ENCODE peak calls at places on chromosomes 13 and 19, in four cellular contexts. S is effector memory CD4-positive, alpha-beta T cell; M is H9; N is ascending aorta. Z is an unnamed sample.

GRCh38 chr13:46726347-46726746 is 70.6 kb downstream of the ESD start:
- DNase-seq in S (no peak), M (no peak), N (no peak), Z (no peak)

GRCh38 chr13:114059946-114060860 is 72.2 kb downstream of the RASA3 start:
- DNase-seq in S (no peak), M (no peak), N (no peak), Z (no peak)

GRCh38 chr19:831407-832369 is 4.1 kb downstream of the AZU1 start:
- DNase-seq in S (no peak), M (no peak), N (no peak), Z (no peak)

GRCh38 chr19:50801107-50801506 is 10.9 kb downstream of the ACP4 start:
- DNase-seq in S (no peak), M (no peak), N (no peak), Z (no peak)

GRCh38 chr19:2270157-2270571 is 11.8 kb downstream of the PEAK3 start:
- DNase-seq in S (peak; percentile 45), M (no peak), N (no peak), Z (no peak)

GRCh38 chr13:98500963-98501421 is 75.9 kb downstream of the STK24 start:
- DNase-seq in S (no peak), M (no peak), N (no peak), Z (no peak)

GRCh38 chr19:49217382-49217781 is 59.8 kb downstream of the TRPM4 start:
- DNase-seq in S (no peak), M (no peak), N (no peak), Z (no peak)

GRCh38 chr19:39130337-39131254 is 5.0 kb downstream of the PAK4 start:
- DNase-seq in S (no peak), M (no peak), N (no peak), Z (no peak)

GRCh38 chr13:43036386-43037220 is 13.2 kb downstream of the DNAJC15 start:
- DNase-seq in S (no peak), M (peak; percentile 33), N (no peak), Z (no peak)

GRCh38 chr19:14972676-14973075 is 7.0 kb downstream of the SLC1A6 start:
- DNase-seq in S (no peak), M (no peak), N (no peak), Z (no peak)

GRCh38 chr13:91406619-91407018 is 8.2 kb downstream of the GPC5 start:
- DNase-seq in S (no peak), M (peak; percentile 79), N (no peak), Z (no peak)

GRCh38 chr19:52464798-52465470 is 11.6 kb downstream of the ZNF578 start:
- DNase-seq in S (no peak), M (peak; percentile 71), N (no peak), Z (no peak)

GRCh38 chr13:45215392-45216077 is 14.7 kb upstream of the KCTD4 start:
- DNase-seq in S (no peak), M (no peak), N (no peak), Z (no peak)

GRCh38 chr13:37407156-37407555 is 191.4 kb downstream of the POSTN start:
- DNase-seq in S (no peak), M (no peak), N (no peak), Z (no peak)

GRCh38 chr13:40640845-40641458 is 25.5 kb downstream of the FOXO1 start:
- DNase-seq in S (no peak), M (no peak), N (no peak), Z (no peak)

GRCh38 chr19:47280183-47280797 is 5.6 kb downstream of the INAFM1 start:
- DNase-seq in S (peak; percentile 25), M (peak; percentile 85), N (no peak), Z (no peak)

GRCh38 chr13:58343081-58343480 is 711.5 kb downstream of the PCDH17 start:
- DNase-seq in S (no peak), M (no peak), N (no peak), Z (no peak)

GRCh38 chr13:30827578-30827925 is 78.5 kb upstream of the MEDAG start:
- DNase-seq in S (no peak), M (no peak), N (no peak), Z (no peak)

GRCh38 chr19:29564574-29565005 is 38.8 kb downstream of the VSTM2B start:
- DNase-seq in S (no peak), M (no peak), N (no peak), Z (no peak)

GRCh38 chr13:50829226-50829625 is 14.3 kb downstream of the DLEU7 start:
- DNase-seq in S (no peak), M (no peak), N (no peak), Z (no peak)

GRCh38 chr13:113833111-113833830 is 30.6 kb downstream of the GAS6 start:
- DNase-seq in S (no peak), M (no peak), N (no peak), Z (no peak)

GRCh38 chr19:13902993-13903555 is 2.8 kb downstream of the BRME1 start:
- DNase-seq in S (no peak), M (no peak), N (no peak), Z (no peak)

GRCh38 chr19:10551698-10552301 is 8.1 kb downstream of the ATG4D start:
- DNase-seq in S (no peak), M (peak; percentile 55), N (no peak), Z (no peak)

GRCh38 chr13:42633495-42633894 is 59.5 kb downstream of the TNFSF11 start:
- DNase-seq in S (no peak), M (no peak), N (no peak), Z (no peak)

GRCh38 chr19:48726573-48726972 is 7.0 kb upstream of the MAMSTR start:
- DNase-seq in S (no peak), M (no peak), N (no peak), Z (no peak)

GRCh38 chr19:53311044-53311443 is 22.5 kb upstream of the ZNF845 start:
- DNase-seq in S (no peak), M (no peak), N (no peak), Z (no peak)

GRCh38 chr13:111861766-111862366 is 205.1 kb upstream of the SOX1 start:
- DNase-seq in S (no peak), M (no peak), N (no peak), Z (no peak)

GRCh38 chr19:32642771-32643170 is 32.2 kb downstream of the ANKRD27 start:
- DNase-seq in S (peak; percentile 44), M (no peak), N (no peak), Z (peak; percentile 29)

GRCh38 chr13:72163671-72164070 is 296.7 kb upstream of the DACH1 start:
- DNase-seq in S (no peak), M (no peak), N (no peak), Z (no peak)

GRCh38 chr19:16714702-16715294 is 4.8 kb upstream of the NWD1 start:
- DNase-seq in S (peak; percentile 23), M (peak; percentile 71), N (peak; percentile 65), Z (peak; percentile 16)

GRCh38 chr13:51412431-51412830 is 40.4 kb downstream of the INTS6 start:
- DNase-seq in S (no peak), M (no peak), N (no peak), Z (no peak)

DNA sequence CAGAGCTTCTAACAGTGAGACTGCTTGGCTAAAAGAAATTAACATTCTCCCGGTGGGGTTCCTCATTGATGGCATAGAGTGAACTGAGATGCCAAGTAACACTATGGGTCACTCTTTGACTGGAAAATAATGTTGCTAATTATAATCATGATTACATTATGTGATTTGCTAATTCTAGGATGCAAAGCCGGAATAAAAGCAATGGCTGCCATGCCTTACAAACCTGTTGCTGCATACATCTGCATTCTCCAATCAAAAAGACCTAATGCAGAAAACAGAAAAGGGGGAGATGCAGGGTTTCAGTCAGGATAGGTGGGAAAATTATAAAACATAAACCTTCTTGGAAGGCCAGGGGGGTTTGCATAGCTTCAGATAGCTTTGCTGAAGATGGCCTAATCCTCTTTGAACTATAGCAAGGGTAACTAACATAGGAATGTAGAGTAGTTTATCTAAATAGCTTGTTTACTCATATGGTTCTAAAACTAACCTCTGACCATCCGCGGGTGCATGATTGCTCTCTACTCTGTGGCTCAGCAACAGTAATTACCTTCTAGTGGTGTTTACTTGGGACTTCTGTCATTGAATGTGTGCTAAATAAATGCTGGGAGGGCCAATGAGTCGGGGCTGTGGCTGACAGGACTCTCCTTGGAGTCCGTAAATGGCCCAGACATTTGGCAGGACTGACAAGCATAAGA is 1462.1 kb downstream of the UQCRFS1 start:
- DNase-seq in S (no peak), M (no peak), N (no peak), Z (no peak)
- H3K9me3 ChIP-seq in S (no peaks in the 10 kb centered on the region), M (no peaks in the 10 kb centered on the region), N (peaks cover 19% of the 10 kb centered on the region), Z (no peaks in the 10 kb centered on the region)

GRCh38 chr19:27671876-27672275 is 1541.1 kb downstream of the UQCRFS1 start:
- DNase-seq in S (no peak), M (no peak), N (no peak), Z (no peak)
- H3K9me3 ChIP-seq in S (no peaks in the 10 kb centered on the region), M (peaks cover 82% of the 10 kb centered on the region), N (no peaks in the 10 kb centered on the region), Z (no peaks in the 10 kb centered on the region)

GRCh38 chr13:32824061-32824460 is 192.2 kb upstream of the KL start:
- DNase-seq in S (no peak), M (no peak), N (no peak), Z (no peak)

GRCh38 chr13:32825481-32825880 is 190.7 kb upstream of the KL start:
- DNase-seq in S (no peak), M (no peak), N (no peak), Z (no peak)

GRCh38 chr13:32824671-32825070 is 191.6 kb upstream of the KL start:
- DNase-seq in S (no peak), M (peak; percentile 75), N (no peak), Z (no peak)

GRCh38 chr13:32823597-32823996 is 192.6 kb upstream of the KL start:
- DNase-seq in S (no peak), M (no peak), N (no peak), Z (no peak)

DNA sequence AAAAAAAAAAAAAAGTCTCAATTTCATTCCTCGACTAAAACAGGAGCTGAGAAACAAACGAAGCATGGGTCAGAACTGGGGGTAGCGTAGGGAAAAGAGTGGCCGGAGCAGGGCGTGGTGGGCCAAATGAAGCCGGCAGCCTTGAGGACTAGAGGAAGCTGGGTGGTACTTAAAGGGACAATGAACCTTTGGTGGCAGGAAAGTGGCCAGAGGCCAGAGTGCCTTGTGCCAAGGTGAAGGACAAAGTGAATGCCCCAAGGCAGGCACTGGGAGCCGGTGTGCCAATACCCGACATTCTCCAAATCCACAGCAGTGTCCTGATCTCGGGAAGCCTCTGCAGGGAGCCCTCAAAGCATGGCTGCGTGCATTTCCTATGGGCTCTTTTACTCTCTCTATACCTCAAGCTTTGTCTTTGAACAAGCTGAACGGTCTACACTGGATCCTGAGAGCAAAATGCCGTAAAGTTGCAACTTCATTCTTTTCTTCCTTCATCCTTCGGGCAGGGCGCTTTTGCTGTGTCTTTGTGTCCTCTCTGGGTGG is 195.0 kb upstream of the KL start:
- DNase-seq in S (no peak), M (no peak), N (no peak), Z (no peak)
- H3K9me3 ChIP-seq in S (no peaks in the 10 kb centered on the region), M (no peaks in the 10 kb centered on the region), N (no peaks in the 10 kb centered on the region), Z (no peaks in the 10 kb centered on the region)

GRCh38 chr13:66364346-66364745 is 865.8 kb downstream of the PCDH9 start:
- DNase-seq in S (no peak), M (no peak), N (no peak), Z (no peak)
- H3K9me3 ChIP-seq in S (no peaks in the 10 kb centered on the region), M (no peaks in the 10 kb centered on the region), N (no peaks in the 10 kb centered on the region), Z (no peaks in the 10 kb centered on the region)

DNA sequence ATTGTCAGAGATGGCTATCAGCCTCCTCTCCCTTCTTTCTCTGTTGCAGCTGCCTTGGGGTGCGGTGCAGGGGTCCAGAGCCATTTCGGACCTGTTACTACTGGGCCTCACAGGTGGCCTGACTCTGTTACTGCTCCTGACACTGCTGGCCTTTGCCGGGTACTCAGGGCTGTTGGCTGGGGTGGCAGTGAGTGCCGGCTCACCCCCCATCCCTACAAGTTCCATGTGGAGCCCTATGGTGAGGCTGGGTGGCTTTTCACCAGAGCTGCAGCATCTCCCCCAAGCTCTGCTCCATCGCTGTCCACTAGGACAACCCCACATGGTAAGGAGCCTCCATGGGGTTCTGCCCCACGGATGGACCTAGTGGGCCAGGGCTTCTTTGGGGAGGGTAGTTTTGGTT is 13.7 kb upstream of the ZNF492 start:
- DNase-seq in S (no peak), M (no peak), N (no peak), Z (no peak)
- H3K9me3 ChIP-seq in S (no peaks in the 10 kb centered on the region), M (peaks cover 87% of the 10 kb centered on the region), N (peaks cover 4% of the 10 kb centered on the region), Z (no peaks in the 10 kb centered on the region)

GRCh38 chr19:12224676-12225075 is 61.8 kb downstream of the ZNF136 start:
- DNase-seq in S (no peak), M (no peak), N (no peak), Z (no peak)
- H3K9me3 ChIP-seq in S (no peaks in the 10 kb centered on the region), M (peaks cover under 1% of the 10 kb centered on the region), N (peaks cover 35% of the 10 kb centered on the region), Z (no peaks in the 10 kb centered on the region)

Z was measured in T-helper 17 cell.